ENCODE peak calls at places on chromosomes 13 and 19, in five cellular contexts. M is fibroblast of lung, K is neural progenitor cell, D is GM23248, T is endodermal cell. E is an unnamed sample.

GRCh38 chr19:18049390-18049789 is 37.3 kb downstream of the IL12RB1 start:
- DNase-seq in M (peak), K (no peak), D (peak), T (no peak), E (no peak)

GRCh38 chr13:57865600-57866294 is 234.2 kb downstream of the PCDH17 start:
- DNase-seq in M (no peak), K (no peak), D (no peak), T (no peak), E (no peak)

GRCh38 chr13:94703271-94703670 is 9.1 kb downstream of the SOX21 start:
- DNase-seq in M (no peak), K (no peak), D (no peak), T (peak), E (no peak)

GRCh38 chr13:109700176-109700575 is 86.2 kb downstream of the IRS2 start:
- DNase-seq in M (peak), K (no peak), D (no peak), T (peak), E (no peak)

GRCh38 chr13:94548382-94549240 is 47.3 kb downstream of the TGDS start:
- DNase-seq in M (peak), K (peak), D (peak), T (peak), E (peak)

GRCh38 chr19:18290250-18291018 is 9.0 kb upstream of the JUND start:
- DNase-seq in M (peak), K (no peak), D (peak), T (peak), E (no peak)

GRCh38 chr19:9309974-9310446 is 372 bp upstream of the ZNF699 start:
- DNase-seq in M (no peak), K (peak), D (peak), T (peak), E (peak)

GRCh38 chr19:57759096-57759495 is 10.4 kb upstream of the ZNF586 start:
- DNase-seq in M (no peak), K (no peak), D (no peak), T (no peak), E (no peak)

GRCh38 chr19:7746903-7747884 is at the start of gene CD209:
- DNase-seq in M (no peak), K (no peak), D (no peak), T (no peak), E (no peak)

GRCh38 chr19:39969681-39970423 is 1.1 kb upstream of the PSMC4 start:
- DNase-seq in M (no peak), K (no peak), D (no peak), T (no peak), E (no peak)

GRCh38 chr19:41297628-41298326 is 12.2 kb upstream of the CCDC97 start:
- DNase-seq in M (no peak), K (no peak), D (peak), T (no peak), E (no peak)

GRCh38 chr19:41298327-41298964 is 11.5 kb upstream of the CCDC97 start:
- DNase-seq in M (peak), K (no peak), D (peak), T (no peak), E (peak)

GRCh38 chr19:41294393-41294792 is 15.6 kb upstream of the CCDC97 start:
- DNase-seq in M (no peak), K (no peak), D (no peak), T (no peak), E (no peak)

GRCh38 chr19:41295506-41295905 is 14.5 kb upstream of the CCDC97 start:
- DNase-seq in M (no peak), K (no peak), D (no peak), T (no peak), E (no peak)

DNA sequence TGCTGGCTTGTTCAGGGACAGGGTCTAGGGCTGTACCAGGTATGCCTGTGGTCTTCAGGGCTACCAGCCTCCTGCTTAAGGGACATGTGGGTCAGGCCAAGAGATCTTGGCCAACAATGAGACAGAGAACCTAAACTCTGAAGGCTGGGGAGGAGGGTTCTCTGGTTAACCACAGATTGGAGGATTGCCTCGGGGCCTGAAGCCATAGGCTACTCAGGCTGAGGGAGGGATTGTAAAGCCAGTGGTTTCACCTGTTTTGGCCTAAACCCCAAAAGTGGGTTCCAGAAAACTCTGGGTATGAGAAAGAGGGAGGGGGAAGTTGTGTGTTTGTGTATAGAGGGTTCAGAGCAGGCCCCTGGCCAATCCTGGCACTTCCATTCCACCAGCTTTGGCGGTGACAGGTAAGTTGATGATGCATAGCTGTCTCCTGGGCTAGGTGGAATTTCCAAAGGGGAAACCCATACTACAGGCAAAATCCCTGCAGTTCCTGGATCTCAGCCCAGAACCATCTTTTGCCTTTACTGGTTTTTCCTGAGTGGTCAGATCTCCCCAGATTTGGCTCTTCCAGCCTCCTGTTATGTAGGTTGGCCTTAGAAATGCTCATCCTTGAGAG is 13.5 kb upstream of the CCDC97 start:
- DNase-seq in M (no peak), K (no peak), D (no peak), T (no peak), E (no peak)
- H3K9ac ChIP-seq in M (no peak), K (no peak), D (peak), T (no peak), E (no peak)

DNA sequence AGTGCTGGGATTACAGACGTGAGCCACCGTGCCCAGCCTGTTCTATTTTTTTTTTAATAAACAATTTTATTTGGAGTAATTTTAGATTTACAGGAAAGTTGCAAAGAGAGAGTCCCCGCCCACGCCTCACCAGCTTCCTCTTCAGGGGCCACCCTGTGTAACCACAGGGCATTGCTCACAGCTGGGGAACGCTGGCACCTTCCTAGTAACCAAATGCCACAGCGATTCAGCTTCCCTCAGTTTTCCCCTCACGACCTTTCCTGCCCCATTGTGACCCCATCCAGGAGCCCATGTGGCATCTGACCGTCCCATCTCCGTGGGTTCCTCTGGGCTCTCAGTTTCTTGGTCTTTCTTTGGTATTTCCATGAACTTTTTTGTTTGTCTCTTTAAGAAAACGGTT is 83.9 kb downstream of the GNG7 start:
- DNase-seq in M (peak), K (no peak), D (peak), T (no peak), E (no peak)
- H3K9ac ChIP-seq in M (no peak), K (no peak), D (peak), T (no peak), E (no peak)

GRCh38 chr13:71524245-71525002 is 342.6 kb downstream of the DACH1 start:
- DNase-seq in M (no peak), K (no peak), D (no peak), T (no peak), E (no peak)
- H3K9ac ChIP-seq in M (no peak), K (no peak), D (no peak), T (no peak), E (no peak)

GRCh38 chr19:32421589-32422361 is 16.2 kb downstream of the DPY19L3 start:
- DNase-seq in M (no peak), K (no peak), D (no peak), T (no peak), E (no peak)
- H3K9ac ChIP-seq in M (no peak), K (no peak), D (no peak), T (no peak), E (no peak)

DNA sequence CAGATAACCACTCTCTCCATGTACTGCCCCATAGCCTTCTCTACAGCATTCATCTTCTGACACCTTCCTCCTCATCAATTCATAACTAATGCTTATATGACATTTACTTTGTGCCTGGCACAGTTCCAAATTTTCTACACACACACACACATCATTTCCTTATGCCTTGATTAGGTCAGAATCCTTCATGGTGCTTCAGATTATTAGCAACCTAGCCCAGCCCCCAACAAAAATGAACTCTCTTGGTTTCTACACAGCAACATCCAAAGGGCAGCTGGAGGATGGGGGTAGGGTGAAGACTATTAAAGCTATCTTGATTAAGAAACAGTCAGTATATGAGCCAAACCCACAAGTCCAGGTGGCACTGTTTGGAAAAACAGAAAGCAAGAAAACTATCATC is 3.7 kb downstream of the RUBCNL start:
- DNase-seq in M (no peak), K (no peak), D (no peak), T (no peak), E (no peak)
- H3K9ac ChIP-seq in M (no peak), K (no peak), D (no peak), T (no peak), E (no peak)

GRCh38 chr13:33154911-33155310 is 130.6 kb downstream of the STARD13 start:
- DNase-seq in M (no peak), K (no peak), D (no peak), T (no peak), E (no peak)

GRCh38 chr13:33164331-33164730 is 121.2 kb downstream of the STARD13 start:
- DNase-seq in M (peak), K (no peak), D (no peak), T (no peak), E (no peak)

GRCh38 chr13:33158271-33158670 is 127.3 kb downstream of the STARD13 start:
- DNase-seq in M (no peak), K (no peak), D (no peak), T (no peak), E (no peak)

GRCh38 chr13:33153421-33154381 is 131.9 kb downstream of the STARD13 start:
- DNase-seq in M (peak), K (peak), D (peak), T (peak), E (no peak)

GRCh38 chr13:33158830-33159229 is 126.7 kb downstream of the STARD13 start:
- DNase-seq in M (peak), K (no peak), D (no peak), T (no peak), E (no peak)
- H3K9ac ChIP-seq in M (no peak), K (no peak), D (no peak), T (no peak), E (no peak)

GRCh38 chr19:15696654-15697194 is 23.8 kb downstream of the CYP4F12 start:
- DNase-seq in M (no peak), K (no peak), D (no peak), T (no peak), E (no peak)

GRCh38 chr19:15701757-15702589 is 25.9 kb upstream of the OR10H2 start:
- DNase-seq in M (no peak), K (no peak), D (no peak), T (no peak), E (no peak)

GRCh38 chr19:15702590-15702930 is 25.3 kb upstream of the OR10H2 start:
- DNase-seq in M (no peak), K (no peak), D (peak), T (no peak), E (no peak)
- H3K9ac ChIP-seq in M (no peak), K (no peak), D (no peak), T (no peak), E (no peak)

GRCh38 chr13:46051958-46052313 is 610 bp downstream of the ZC3H13 start:
- DNase-seq in M (no peak), K (no peak), D (no peak), T (no peak), E (no peak)
- H3K9ac ChIP-seq in M (peak), K (peak), D (peak), T (peak), E (peak)